ENCODE peak calls at places on chromosomes 4 and X, in four cellular contexts. I is stomach, N is PC-3, D is heart left ventricle. Q is an unnamed sample. For H3K9me3, the result is how much of the 10 kb centered on the place peaks cover.

GRCh38 chr4:167088115-167088514 is 146.2 kb downstream of the SPOCK3 start:
- DNase-seq in I (no peak), N (no peak), D (no peak), Q (no peak)

GRCh38 chrX:49876750-49877149 is 2.5 kb upstream of the USP27X start:
- DNase-seq in I (no peak), N (peak), D (no peak), Q (no peak)

GRCh38 chr4:111639120-111639519 is 506.1 kb upstream of the FAM241A start:
- DNase-seq in I (no peak), N (peak), D (no peak), Q (no peak)

GRCh38 chr4:1044469-1045192 is 33.2 kb downstream of the FGFRL1 start:
- DNase-seq in I (no peak), N (no peak), D (no peak), Q (peak)

GRCh38 chrX:23616361-23616760 is 50.9 kb upstream of the PRDX4 start:
- DNase-seq in I (no peak), N (peak), D (no peak), Q (no peak)

GRCh38 chr4:181959121-181959520 is 284.1 kb upstream of the TENM3 start:
- DNase-seq in I (no peak), N (peak), D (no peak), Q (no peak)

GRCh38 chr4:28677808-28678207 is 1817.2 kb downstream of the STIM2 start:
- DNase-seq in I (no peak), N (no peak), D (no peak), Q (no peak)

GRCh38 chr4:8559011-8559410 is 21.2 kb upstream of the GPR78 start:
- DNase-seq in I (no peak), N (no peak), D (no peak), Q (no peak)

GRCh38 chrX:152641996-152642395 is 4.3 kb downstream of the GABRQ start:
- DNase-seq in I (no peak), N (peak), D (no peak), Q (no peak)

GRCh38 chrX:17737707-17738001 is 361 bp downstream of the SCML1 start:
- DNase-seq in I (no peak), N (no peak), D (no peak), Q (no peak)

GRCh38 chr4:111542056-111542455 is 603.2 kb upstream of the FAM241A start:
- DNase-seq in I (no peak), N (no peak), D (no peak), Q (no peak)

GRCh38 chr4:139208404-139208945 is 31.5 kb upstream of the ELF2 start:
- DNase-seq in I (no peak), N (no peak), D (peak), Q (no peak)

GRCh38 chr4:89563431-89563830 is 255.8 kb upstream of the GPRIN3 start:
- DNase-seq in I (no peak), N (no peak), D (no peak), Q (no peak)

GRCh38 chr4:108861339-108861738 is 98.5 kb upstream of the ETNPPL start:
- DNase-seq in I (no peak), N (peak), D (no peak), Q (no peak)

GRCh38 chr4:84952004-84952403 is 14.5 kb downstream of the WDFY3 start:
- DNase-seq in I (no peak), N (peak), D (no peak), Q (no peak)

GRCh38 chr4:120919358-120919757 is 3.2 kb downstream of the PRDM5 start:
- DNase-seq in I (no peak), N (no peak), D (no peak), Q (no peak)
- H3K27ac ChIP-seq in I (no peak), N (no peak), D (no peak), Q (peak)

DNA sequence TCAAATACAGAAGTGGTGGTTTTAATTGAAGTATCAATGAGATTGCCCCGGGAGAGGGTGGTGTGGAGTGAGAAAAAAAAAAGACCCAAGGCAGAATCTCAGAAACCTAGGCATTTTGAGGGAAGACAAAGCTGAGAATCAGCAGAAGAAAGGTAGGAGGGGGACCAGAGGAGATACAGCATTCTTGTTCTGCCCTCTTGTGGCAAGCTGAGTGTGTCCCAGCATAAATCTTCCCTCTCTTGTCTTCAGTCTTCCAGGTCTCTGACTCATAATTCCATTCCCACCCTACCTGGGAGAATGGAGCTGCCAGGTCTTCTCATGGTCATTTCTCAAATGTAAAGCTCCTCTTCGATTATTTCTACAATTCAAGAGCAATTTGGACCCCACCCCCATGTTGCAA is 32.7 kb upstream of the MAGED1 start:
- DNase-seq in I (no peak), N (peak), D (no peak), Q (no peak)
- H3K9me3 ChIP-seq in I (under half), N (under half), D (under half), Q (under half)

DNA sequence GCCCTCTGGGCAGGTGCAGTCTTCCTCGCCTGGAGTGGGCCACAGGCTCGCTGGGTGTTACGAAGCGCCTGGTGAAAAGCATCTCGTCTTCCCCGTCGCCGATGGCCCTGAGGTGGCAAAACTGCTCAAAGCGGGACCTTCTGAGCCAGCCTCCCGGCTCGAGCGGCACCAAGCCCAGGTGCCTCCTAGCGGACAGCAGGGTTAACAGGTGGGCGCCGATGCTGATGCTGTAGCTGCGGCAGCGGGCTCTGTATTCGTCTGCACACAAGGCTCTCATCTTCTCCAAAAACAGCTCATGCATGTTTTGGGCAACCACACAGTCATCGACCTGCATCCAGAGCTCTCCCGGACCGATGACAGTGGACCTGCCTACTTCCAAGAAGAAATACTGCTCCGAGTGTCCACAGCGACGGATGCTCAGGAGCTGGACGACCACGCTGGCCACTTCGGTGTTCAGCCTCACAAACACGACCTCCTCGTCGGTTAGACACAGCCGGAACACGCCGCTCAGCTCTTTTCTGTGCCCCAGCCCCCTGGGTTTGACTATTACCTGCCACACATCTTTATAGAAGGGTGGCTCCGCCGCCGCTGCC is 1.2 kb downstream of the IRS4 start:
- DNase-seq in I (no peak), N (no peak), D (no peak), Q (no peak)
- TF ChIP-seq CTCF in I (no peak), N (no peak), D (no peak), Q (no peak)

GRCh38 chr4:35182451-35182850 is 1061.9 kb downstream of the ARAP2 start:
- DNase-seq in I (no peak), N (no peak), D (no peak), Q (peak)
- H3K27ac ChIP-seq in I (no peak), N (no peak), D (no peak), Q (no peak)

GRCh38 chrX:44972132-44972531 is 99.1 kb downstream of the KDM6A start:
- DNase-seq in I (no peak), N (no peak), D (no peak), Q (no peak)

GRCh38 chrX:44971674-44972073 is 98.7 kb downstream of the KDM6A start:
- DNase-seq in I (peak), N (no peak), D (no peak), Q (no peak)

GRCh38 chrX:44975666-44976263 is 102.8 kb downstream of the KDM6A start:
- DNase-seq in I (no peak), N (no peak), D (no peak), Q (no peak)

GRCh38 chrX:44973420-44973932 is 100.5 kb downstream of the KDM6A start:
- DNase-seq in I (no peak), N (no peak), D (no peak), Q (no peak)

DNA sequence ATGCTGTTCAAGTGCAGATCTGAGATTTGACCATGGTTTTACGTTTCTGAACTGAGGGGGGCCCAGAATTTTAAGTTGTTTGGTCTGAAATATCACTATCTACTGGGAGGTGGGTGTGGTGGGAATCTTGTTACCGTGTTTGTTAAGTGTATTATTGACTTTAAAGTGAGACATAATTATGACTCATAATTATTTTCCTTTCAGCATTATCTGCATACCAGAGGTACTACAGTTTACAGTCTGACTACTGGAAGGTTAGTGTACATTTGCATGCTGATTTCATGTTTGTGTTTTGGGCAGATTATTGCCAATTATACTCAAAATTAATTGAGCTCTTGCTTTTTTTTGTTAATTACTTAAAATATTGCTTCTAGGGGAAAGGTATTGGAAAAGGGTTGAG is 101.5 kb downstream of the KDM6A start:
- DNase-seq in I (no peak), N (peak), D (no peak), Q (no peak)
- H3K9me3 ChIP-seq in I (under half), N (under half), D (under half), Q (under half)

Q was measured in pancreas.